ENCODE peak calls at places on chromosomes 12 and 14, in nine cellular contexts. E, T, W, M, B, Y, O, C and D are unnamed samples.

GRCh38 chr12:77122661-77123060 is 57.3 kb upstream of the E2F7 start:
- DNase-seq in W (no peak), B (no peak), E (no peak), O (no peak), M (no peak), Y (no peak), T (no peak), C (peak), D (no peak)

GRCh38 chr14:99272669-99273024 is 650 bp upstream of the BCL11B start:
- DNase-seq in E (no peak), Y (no peak), O (no peak), W (no peak), B (no peak), C (no peak), M (no peak), T (no peak), D (no peak)

GRCh38 chr12:110940933-110941332 is 20.6 kb upstream of the MYL2 start:
- DNase-seq in E (peak), C (no peak), O (no peak), W (no peak), T (no peak), Y (no peak), M (no peak), B (no peak), D (no peak)

GRCh38 chr14:100532916-100533630 is 54.1 kb downstream of the BEGAIN start:
- DNase-seq in Y (no peak), C (peak), E (no peak), T (peak), B (no peak), W (peak), O (no peak), M (no peak), D (no peak)

GRCh38 chr12:108772247-108772646 is 40.9 kb upstream of the CORO1C start:
- DNase-seq in B (no peak), E (no peak), M (no peak), W (no peak), Y (no peak), C (no peak), O (no peak), T (peak), D (no peak)

GRCh38 chr12:74624206-74624605 is 86.6 kb downstream of the ATXN7L3B start:
- DNase-seq in M (no peak), E (no peak), O (no peak), C (no peak), B (no peak), W (no peak), T (no peak), Y (no peak), D (no peak)

GRCh38 chr12:45543887-45544286 is 185.6 kb upstream of the ARID2 start:
- DNase-seq in B (peak), C (peak), O (peak), Y (peak), T (no peak), W (peak), M (peak), E (peak), D (peak)

GRCh38 chr14:103862393-103862782 is 15.0 kb upstream of the PPP1R13B start:
- DNase-seq in B (no peak), E (no peak), T (no peak), M (no peak), C (peak), Y (no peak), O (no peak), W (no peak), D (no peak)

GRCh38 chr12:82682326-82682725 is 4.4 kb upstream of the TMTC2 start:
- DNase-seq in Y (no peak), E (peak), T (no peak), C (no peak), M (no peak), O (no peak), W (no peak), B (no peak), D (no peak)

GRCh38 chr12:20950248-20950647 is 139.7 kb downstream of the SLCO1B3 start:
- DNase-seq in C (peak), E (no peak), M (no peak), W (no peak), B (no peak), O (peak), Y (peak), T (no peak), D (no peak)

GRCh38 chr14:64762044-64763034 is 58.1 kb downstream of the PLEKHG3 start:
- DNase-seq in M (peak), T (peak), Y (peak), C (peak), E (peak), W (peak), B (peak), O (peak), D (peak)

GRCh38 chr14:64112859-64113258 is 181.3 kb downstream of the ESR2 start:
- DNase-seq in T (no peak), E (no peak), C (no peak), W (no peak), O (no peak), Y (no peak), B (no peak), M (no peak), D (no peak)

GRCh38 chr14:73887704-73888459 is 1.2 kb downstream of the ZNF410 start:
- DNase-seq in E (no peak), Y (no peak), T (no peak), O (no peak), M (no peak), C (peak), W (no peak), B (no peak), D (no peak)

GRCh38 chr12:67274186-67274585 is 5.0 kb downstream of the CAND1 start:
- DNase-seq in T (no peak), W (no peak), B (no peak), O (peak), M (no peak), C (no peak), E (no peak), Y (no peak), D (no peak)

GRCh38 chr14:105859717-105860614 is 333.6 kb downstream of the TMEM121 start:
- DNase-seq in O (no peak), W (peak), C (no peak), T (no peak), M (no peak), B (no peak), Y (no peak), E (peak), D (no peak)

GRCh38 chr14:62445570-62445969 is 599.7 kb downstream of the KCNH5 start:
- DNase-seq in Y (no peak), O (no peak), E (no peak), W (no peak), T (no peak), B (no peak), C (no peak), M (no peak), D (no peak)

GRCh38 chr12:2615665-2616387 is 178.9 kb upstream of the FKBP4 start:
- DNase-seq in W (no peak), O (no peak), Y (no peak), T (peak), B (no peak), E (peak), C (no peak), M (no peak), D (peak)

GRCh38 chr12:2617365-2617764 is 177.4 kb upstream of the FKBP4 start:
- DNase-seq in T (no peak), O (no peak), E (no peak), M (no peak), Y (no peak), W (no peak), B (no peak), C (no peak), D (no peak)

GRCh38 chr12:2613674-2614073 is 181.1 kb upstream of the FKBP4 start:
- DNase-seq in W (peak), Y (peak), O (peak), B (peak), C (peak), E (no peak), T (no peak), M (peak), D (peak)

GRCh38 chr12:2616763-2617162 is 178.0 kb upstream of the FKBP4 start:
- DNase-seq in W (no peak), E (no peak), O (no peak), B (no peak), C (no peak), T (no peak), M (no peak), Y (no peak), D (no peak)

DNA sequence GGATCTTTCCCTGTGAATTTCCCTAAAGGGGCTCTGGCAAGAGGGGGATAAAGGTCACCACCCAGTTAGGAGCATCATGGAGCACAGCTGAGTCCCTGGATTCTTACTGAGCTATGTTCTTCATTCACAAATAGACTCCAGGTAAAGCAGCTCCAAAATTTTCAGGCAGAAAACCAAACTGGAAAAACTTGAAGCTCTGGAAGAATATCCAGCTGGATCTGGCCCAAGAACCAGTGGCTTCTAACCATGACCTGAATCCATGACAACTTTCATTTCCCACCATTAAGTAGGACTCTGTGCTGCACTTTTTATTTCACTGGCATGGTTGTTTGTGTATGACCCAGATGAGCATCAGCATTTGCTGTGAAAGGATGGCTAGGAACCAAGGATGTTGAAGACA is 180.4 kb upstream of the FKBP4 start:
- DNase-seq in B (no peak), Y (no peak), W (no peak), M (no peak), E (no peak), C (peak), T (no peak), O (no peak), D (no peak)
- H3K4me3 ChIP-seq in B (no peak), Y (no peak), W (no peak), M (no peak), E (no peak), C (no peak), T (no peak), O (no peak), D (no peak)

GRCh38 chr12:61546296-61546695 is 713.9 kb upstream of the USP15 start:
- DNase-seq in E (peak), M (no peak), W (no peak), O (peak), Y (peak), B (no peak), T (no peak), C (no peak), D (no peak)
- TF ChIP-seq CTCF in E (peak), M (no peak), W (no peak), O (peak), Y (peak), B (no peak), T (no peak), C (no peak), D (no peak)

GRCh38 chr12:95393191-95393790 is 80.7 kb upstream of the METAP2 start:
- DNase-seq in E (no peak), M (no peak), Y (peak), B (no peak), T (no peak), C (no peak), O (no peak), W (no peak), D (no peak)
- H3K4me3 ChIP-seq in E (peak), M (no peak), Y (no peak), B (no peak), T (no peak), C (no peak), O (no peak), W (no peak), D (no peak)

DNA sequence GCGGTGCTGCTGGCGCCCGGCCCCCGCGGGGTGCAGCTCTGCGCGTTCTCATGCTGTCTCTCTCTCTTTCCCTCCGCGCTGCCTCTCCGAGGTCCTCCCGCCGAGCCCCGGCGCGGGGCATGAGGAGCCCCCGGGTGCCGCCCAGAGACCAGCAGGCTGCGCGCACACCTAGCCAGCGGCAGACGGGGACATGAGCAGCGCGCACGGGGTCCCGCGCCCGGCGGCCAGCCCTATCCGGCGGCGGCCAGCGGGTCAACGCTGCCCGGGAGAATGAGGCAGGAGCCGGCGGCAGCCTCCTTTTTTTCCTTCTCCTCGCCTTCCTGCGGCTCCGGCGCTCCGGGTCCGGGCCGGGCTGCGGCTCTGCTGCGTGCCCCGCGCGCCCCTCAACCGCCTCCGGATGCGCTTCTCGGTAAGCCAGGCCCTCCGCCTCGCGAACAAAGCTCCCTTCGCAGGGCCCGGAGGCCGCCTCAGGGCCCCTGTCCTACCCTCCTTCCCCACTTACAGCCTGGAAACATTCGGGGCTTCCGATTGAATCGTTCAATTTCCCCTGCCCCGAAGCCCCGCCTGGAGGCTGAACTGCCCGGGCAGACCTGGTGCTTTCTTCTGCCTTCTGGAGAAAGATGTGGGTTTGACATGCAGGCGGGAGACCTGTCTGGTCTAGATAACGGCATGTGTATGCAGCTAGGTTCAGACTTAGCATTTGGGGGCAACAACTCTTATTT is at the start of gene TUNAR:
- DNase-seq in C (no peak), W (no peak), T (no peak), M (no peak), Y (no peak), O (no peak), E (peak), B (no peak), D (no peak)
- TF ChIP-seq CTCF in C (no peak), W (no peak), T (peak), M (no peak), Y (no peak), O (no peak), E (no peak), B (no peak), D (no peak)